ENCODE peak calls at places on chromosomes 7 and 10, in nine cellular contexts. N is mesothelial cell of epicardium; W is cardiac fibroblast; Z is activated effector memory CD4-positive, alpha-beta T cell treated with Interleukin-2 at 50 U/mL for 16 hours; O is nucleus accumbens; A is retina; P is NCI-H345; Y is NCI-H2029; B is SHP77 treated with DMSO at 0.1 percent for 48 hours. L is an unnamed sample.

GRCh38 chr10:69651362-69651761 is 21.3 kb downstream of the FAM241B start:
- DNase-seq in N (no peak), W (no peak), Z (no peak), O (no peak), A (peak; percentile 25), P (no peak), Y (no peak), B (no peak), L (no peak)

GRCh38 chr7:104160375-104160774 is 47.4 kb downstream of the ORC5 start:
- DNase-seq in N (no peak), W (peak; percentile 49), Z (no peak), O (no peak), A (no peak), P (no peak), Y (no peak), B (no peak), L (no peak)

GRCh38 chr10:12067336-12067735 is 1.4 kb upstream of the DHTKD1 start:
- DNase-seq in N (no peak), W (peak; percentile 85), Z (no peak), O (no peak), A (no peak), P (no peak), Y (no peak), B (no peak), L (no peak)

GRCh38 chr10:12594448-12594944 is 245.1 kb downstream of the CAMK1D start:
- DNase-seq in N (no peak), W (no peak), Z (peak; percentile 25), O (no peak), A (no peak), P (no peak), Y (no peak), B (no peak), L (no peak)

GRCh38 chr7:80843018-80843671 is 75.7 kb downstream of the SEMA3C start:
- DNase-seq in N (no peak), W (no peak), Z (no peak), O (no peak), A (no peak), P (no peak), Y (no peak), B (no peak), L (no peak)

GRCh38 chr7:25732771-25733217 is 419.2 kb upstream of the NFE2L3 start:
- DNase-seq in N (no peak), W (no peak), Z (no peak), O (no peak), A (no peak), P (no peak), Y (no peak), B (no peak), L (no peak)

GRCh38 chr7:73721237-73721848 is 1.9 kb upstream of the STX1A start:
- DNase-seq in N (no peak), W (no peak), Z (no peak), O (peak; percentile 63), A (no peak), P (peak; percentile 47), Y (peak; percentile 72), B (no peak), L (no peak)

GRCh38 chr7:134865001-134865845 is 85.8 kb downstream of the CALD1 start:
- DNase-seq in N (no peak), W (peak; percentile 60), Z (peak; percentile 8), O (no peak), A (no peak), P (no peak), Y (no peak), B (no peak), L (no peak)

GRCh38 chr7:100210803-100211202 is 8.9 kb upstream of the PVRIG start:
- DNase-seq in N (no peak), W (no peak), Z (no peak), O (no peak), A (no peak), P (no peak), Y (no peak), B (no peak), L (no peak)

GRCh38 chr7:146698995-146699610 is 582.5 kb downstream of the CNTNAP2 start:
- DNase-seq in N (no peak), W (no peak), Z (no peak), O (no peak), A (no peak), P (no peak), Y (no peak), B (no peak), L (no peak)

GRCh38 chr7:130758429-130759056 is 24.5 kb upstream of the KLF14 start:
- DNase-seq in N (no peak), W (peak; percentile 77), Z (no peak), O (no peak), A (no peak), P (peak; percentile 21), Y (peak; percentile 42), B (peak; percentile 46), L (no peak)

GRCh38 chr10:98258683-98259454 is 9.1 kb downstream of the LOXL4 start:
- DNase-seq in N (no peak), W (no peak), Z (no peak), O (no peak), A (no peak), P (no peak), Y (no peak), B (no peak), L (peak; percentile 56)

GRCh38 chr7:123871998-123872867 is 27.3 kb downstream of the HYAL4 start:
- DNase-seq in N (peak; percentile 40), W (peak; percentile 72), Z (no peak), O (no peak), A (peak; percentile 59), P (peak; percentile 76), Y (peak; percentile 28), B (peak; percentile 49), L (no peak)

GRCh38 chr10:119452396-119452795 is 90.1 kb downstream of the RGS10 start:
- DNase-seq in N (no peak), W (no peak), Z (no peak), O (no peak), A (no peak), P (no peak), Y (no peak), B (no peak), L (no peak)

GRCh38 chr7:85614684-85615083 is 427.8 kb upstream of the SEMA3D start:
- DNase-seq in N (no peak), W (no peak), Z (no peak), O (no peak), A (no peak), P (no peak), Y (no peak), B (no peak), L (no peak)

GRCh38 chr10:88120075-88120474 is 256.6 kb downstream of the PTEN start:
- DNase-seq in N (no peak), W (no peak), Z (no peak), O (no peak), A (no peak), P (no peak), Y (no peak), B (no peak), L (no peak)

GRCh38 chr7:105820667-105821066 is 55.7 kb downstream of the ATXN7L1 start:
- DNase-seq in N (no peak), W (no peak), Z (no peak), O (no peak), A (no peak), P (no peak), Y (no peak), B (no peak), L (no peak)

GRCh38 chr7:2477447-2478386 is 1.5 kb upstream of the GRIFIN start:
- DNase-seq in N (no peak), W (peak; percentile 58), Z (peak; percentile 56), O (peak; percentile 17), A (peak; percentile 87), P (no peak), Y (peak; percentile 13), B (peak; percentile 42), L (peak; percentile 70)

GRCh38 chr10:944034-944831 is 12.7 kb upstream of the LARP4B start:
- DNase-seq in N (no peak), W (peak; percentile 28), Z (peak; percentile 8), O (no peak), A (no peak), P (no peak), Y (no peak), B (no peak), L (no peak)

GRCh38 chr7:124761164-124761715 is 4.4 kb downstream of the GPR37 start:
- DNase-seq in N (no peak), W (no peak), Z (no peak), O (no peak), A (no peak), P (no peak), Y (no peak), B (no peak), L (no peak)

GRCh38 chr10:77041636-77042258 is 595.9 kb downstream of the KCNMA1 start:
- DNase-seq in N (no peak), W (peak; percentile 10), Z (peak; percentile 2), O (no peak), A (no peak), P (no peak), Y (no peak), B (no peak), L (no peak)

GRCh38 chr10:90885176-90885575 is 13.4 kb downstream of the RPP30 start:
- DNase-seq in N (no peak), W (peak; percentile 74), Z (no peak), O (no peak), A (no peak), P (no peak), Y (no peak), B (no peak), L (no peak)

GRCh38 chr10:120824864-120825263 is 26.3 kb upstream of the WDR11 start:
- DNase-seq in N (peak; percentile 42), W (peak; percentile 4), Z (no peak), O (no peak), A (no peak), P (no peak), Y (no peak), B (no peak), L (no peak)

GRCh38 chr10:80945267-80945880 is 407.7 kb downstream of the SH2D4B start:
- DNase-seq in N (no peak), W (no peak), Z (no peak), O (no peak), A (no peak), P (no peak), Y (no peak), B (no peak), L (no peak)

GRCh38 chr10:131730771-131731497 is 169.9 kb upstream of the PPP2R2D start:
- DNase-seq in N (no peak), W (no peak), Z (no peak), O (no peak), A (no peak), P (no peak), Y (no peak), B (no peak), L (peak; percentile 44)

GRCh38 chr7:157650801-157651200 is 314.0 kb downstream of the DNAJB6 start:
- DNase-seq in N (no peak), W (no peak), Z (no peak), O (no peak), A (no peak), P (no peak), Y (no peak), B (no peak), L (no peak)

GRCh38 chr10:108469940-108470339 is 1305.4 kb upstream of the SORCS1 start:
- DNase-seq in N (no peak), W (no peak), Z (no peak), O (no peak), A (no peak), P (no peak), Y (no peak), B (no peak), L (no peak)

GRCh38 chr10:42936580-42936979 is 140.3 kb upstream of the RET start:
- DNase-seq in N (no peak), W (no peak), Z (no peak), O (no peak), A (no peak), P (no peak), Y (no peak), B (no peak), L (no peak)

GRCh38 chr7:102230593-102230992 is 56.1 kb upstream of the SH2B2 start:
- DNase-seq in N (no peak), W (peak; percentile 75), Z (no peak), O (no peak), A (no peak), P (no peak), Y (no peak), B (no peak), L (no peak)

GRCh38 chr10:3895045-3895609 is 110.1 kb upstream of the KLF6 start:
- DNase-seq in N (no peak), W (peak; percentile 89), Z (no peak), O (no peak), A (no peak), P (no peak), Y (no peak), B (no peak), L (no peak)

GRCh38 chr7:1933066-1933835 is 263.2 kb downstream of the ELFN1 start:
- DNase-seq in N (no peak), W (no peak), Z (no peak), O (no peak), A (no peak), P (peak; percentile 28), Y (no peak), B (no peak), L (no peak)